ENCODE peak calls at places on chromosomes 4 and X, in five cellular contexts. P is Caco-2, E is fibroblast of mammary gland, Y is astrocyte of the spinal cord, I is AG10803. S is an unnamed sample.

GRCh38 chr4:141028024-141028529 is 105.2 kb downstream of the RNF150 start:
- DNase-seq in E (peak; percentile 95), I (peak; percentile 85), Y (peak; percentile 61), P (no peak), S (peak; percentile 33)

GRCh38 chr4:153514001-153514526 is 47.9 kb downstream of the TMEM131L start:
- DNase-seq in I (peak; percentile 92), P (no peak), E (peak; percentile 90), Y (peak; percentile 84), S (peak; percentile 88)

GRCh38 chrX:9416562-9417319 is 48.1 kb upstream of the TBL1X start:
- DNase-seq in I (peak; percentile 79), P (no peak), E (peak; percentile 65), Y (no peak), S (peak; percentile 57)

GRCh38 chrX:115330498-115331138 is 41.1 kb downstream of the LUZP4 start:
- DNase-seq in I (peak; percentile 68), Y (peak; percentile 70), E (peak; percentile 76), P (peak; percentile 50), S (peak; percentile 74)

GRCh38 chrX:10952619-10953018 is 158.5 kb upstream of the HCCS start:
- DNase-seq in Y (no peak), E (peak; percentile 16), P (no peak), I (peak; percentile 12), S (peak; percentile 31)

GRCh38 chrX:9569875-9570274 is 105.0 kb downstream of the TBL1X start:
- DNase-seq in Y (peak; percentile 61), P (no peak), E (peak; percentile 25), I (peak; percentile 68), S (peak; percentile 51)

GRCh38 chrX:45622042-45622423 is 421.4 kb upstream of the DIPK2B start:
- DNase-seq in P (no peak), E (no peak), Y (no peak), I (no peak), S (no peak)

GRCh38 chrX:70769659-70770232 is 138.8 kb downstream of the TEX11 start:
- DNase-seq in I (no peak), P (no peak), Y (peak; percentile 19), E (peak; percentile 16), S (peak; percentile 1)

GRCh38 chrX:11579856-11580595 is 85.7 kb downstream of the ARHGAP6 start:
- DNase-seq in I (no peak), P (no peak), E (peak; percentile 32), Y (peak; percentile 11), S (no peak)

GRCh38 chrX:110226931-110227330 is 91.0 kb downstream of the AMMECR1 start:
- DNase-seq in E (peak; percentile 33), I (no peak), P (no peak), Y (no peak), S (no peak)

GRCh38 chr4:91590242-91590641 is 713.5 kb upstream of the GRID2 start:
- DNase-seq in I (no peak), Y (no peak), E (no peak), P (no peak), S (no peak)

GRCh38 chrX:123222920-123223319 is 38.8 kb downstream of the GRIA3 start:
- DNase-seq in E (no peak), Y (no peak), P (no peak), I (no peak), S (no peak)

GRCh38 chrX:30649859-30650258 is 3.4 kb upstream of the GK start:
- DNase-seq in P (peak; percentile 21), Y (no peak), I (no peak), E (peak; percentile 76), S (no peak)

GRCh38 chrX:10103023-10103422 is 53.8 kb upstream of the CLCN4 start:
- DNase-seq in Y (peak; percentile 18), I (peak; percentile 96), E (peak; percentile 38), P (no peak), S (peak; percentile 10)

GRCh38 chr4:14434483-14434882 is 567.8 kb upstream of the CPEB2 start:
- DNase-seq in E (peak; percentile 27), Y (no peak), I (no peak), P (no peak), S (peak; percentile 10)

GRCh38 chrX:124347242-124347641 is 879 bp downstream of the SH2D1A start:
- DNase-seq in E (no peak), P (no peak), Y (no peak), I (no peak), S (no peak)

GRCh38 chr4:169773889-169774288 is 16.1 kb upstream of the HPF1 start:
- DNase-seq in Y (no peak), E (no peak), I (no peak), P (no peak), S (no peak)

GRCh38 chrX:9378980-9379696 is 85.7 kb upstream of the TBL1X start:
- DNase-seq in P (no peak), I (peak; percentile 37), E (peak; percentile 75), Y (no peak), S (peak; percentile 56)

GRCh38 chr4:139738846-139739613 is 73.4 kb downstream of the MGST2 start:
- DNase-seq in Y (no peak), I (peak; percentile 38), P (peak; percentile 27), E (peak; percentile 63), S (no peak)

GRCh38 chr4:98945297-98945850 is 16.4 kb upstream of the EIF4E start:
- DNase-seq in E (peak; percentile 13), P (no peak), I (peak; percentile 9), Y (no peak), S (peak; percentile 48)

GRCh38 chr4:127669691-127670090 is 36.9 kb downstream of the INTU start:
- DNase-seq in I (no peak), Y (no peak), P (no peak), E (no peak), S (peak; percentile 46)

GRCh38 chr4:14532436-14532835 is 469.8 kb upstream of the CPEB2 start:
- DNase-seq in I (no peak), Y (no peak), E (no peak), P (no peak), S (no peak)

GRCh38 chr4:76059750-76060149 is 14.8 kb upstream of the ART3 start:
- DNase-seq in E (peak; percentile 43), P (no peak), Y (no peak), I (no peak), S (peak; percentile 18)

GRCh38 chr4:36310793-36311192 is 29.4 kb downstream of the DTHD1 start:
- DNase-seq in Y (no peak), P (no peak), E (no peak), I (no peak), S (no peak)

GRCh38 chr4:152850377-152850776 is 70.6 kb downstream of the ARFIP1 start:
- DNase-seq in I (peak; percentile 48), E (peak; percentile 49), P (no peak), Y (no peak), S (peak; percentile 82)

GRCh38 chrX:133415276-133416105 is at the start of gene GPC4:
- DNase-seq in P (peak; percentile 59), Y (peak; percentile 68), E (peak; percentile 52), I (peak; percentile 24), S (peak; percentile 23)

GRCh38 chr4:26151615-26152014 is 169.2 kb upstream of the RBPJ start:
- DNase-seq in I (no peak), E (peak; percentile 74), P (no peak), Y (peak; percentile 43), S (peak; percentile 32)

GRCh38 chr4:81491943-81492342 is 20.2 kb upstream of the RASGEF1B start:
- DNase-seq in P (no peak), I (no peak), E (no peak), Y (peak; percentile 4), S (peak; percentile 43)

GRCh38 chr4:183323295-183323694 is 1.1 kb upstream of the CLDN24 start:
- DNase-seq in E (no peak), Y (no peak), I (no peak), P (no peak), S (no peak)

GRCh38 chr4:185011408-185011807 is 6.9 kb upstream of the HELT start:
- DNase-seq in Y (no peak), P (peak; percentile 64), I (no peak), E (no peak), S (peak; percentile 46)

GRCh38 chr4:68375667-68376559 is 26.0 kb upstream of the YTHDC1 start:
- DNase-seq in E (peak; percentile 65), Y (peak; percentile 63), P (peak; percentile 78), I (peak; percentile 72), S (peak; percentile 72)

GRCh38 chrX:115616943-115617563 is 56.1 kb downstream of the PLS3 start:
- DNase-seq in I (peak; percentile 50), Y (peak; percentile 90), E (peak; percentile 68), P (no peak), S (peak; percentile 76)

GRCh38 chrX:34426334-34426733 is 230.8 kb downstream of the TMEM47 start:
- DNase-seq in Y (no peak), I (no peak), E (no peak), P (peak; percentile 19), S (peak; percentile 12)
- TF ChIP-seq CTCF in Y (no peak), I (no peak), E (no peak), P (peak; percentile 48), S (peak; percentile 17)

GRCh38 chr4:41164405-41164804 is 49.9 kb downstream of the APBB2 start:
- DNase-seq in I (no peak), Y (no peak), P (peak; percentile 21), E (no peak), S (no peak)
- H3K4me3 ChIP-seq in I (no peak overlapping the region), Y (no peak overlapping the region), P (no peak overlapping the region), E (no peak overlapping the region), S (no peak overlapping the region)

GRCh38 chrX:108732630-108733321 is 3.6 kb downstream of the IRS4 start:
- DNase-seq in E (no peak), P (no peak), I (no peak), Y (no peak), S (no peak)

GRCh38 chrX:108735087-108735679 is 1.2 kb downstream of the IRS4 start:
- DNase-seq in P (no peak), I (no peak), Y (no peak), E (no peak), S (no peak)

GRCh38 chrX:108726748-108727147 is 9.6 kb downstream of the IRS4 start:
- DNase-seq in Y (no peak), I (no peak), P (no peak), E (no peak), S (no peak)

GRCh38 chrX:108734426-108734825 is 1.9 kb downstream of the IRS4 start:
- DNase-seq in I (no peak), E (no peak), P (no peak), Y (no peak), S (no peak)

GRCh38 chrX:108731144-108731543 is 5.2 kb downstream of the IRS4 start:
- DNase-seq in E (no peak), P (no peak), Y (no peak), I (no peak), S (no peak)
- TF ChIP-seq CTCF in E (no peak), P (no peak), Y (no peak), I (no peak), S (no peak)

GRCh38 chrX:43898406-43898805 is 16.2 kb upstream of the MAOB start:
- DNase-seq in I (no peak), E (no peak), P (no peak), Y (no peak), S (no peak)

GRCh38 chrX:43899878-43900815 is 17.9 kb upstream of the MAOB start:
- DNase-seq in E (no peak), P (no peak), Y (no peak), I (no peak), S (no peak)

GRCh38 chrX:43892471-43892870 is 10.2 kb upstream of the MAOB start:
- DNase-seq in P (no peak), I (no peak), E (no peak), Y (no peak), S (no peak)

GRCh38 chrX:43897290-43897689 is 15.0 kb upstream of the MAOB start:
- DNase-seq in Y (no peak), P (no peak), E (no peak), I (no peak), S (no peak)
- H3K4me3 ChIP-seq in Y (no peak overlapping the region), P (no peak overlapping the region), E (no peak overlapping the region), I (no peak overlapping the region), S (no peak overlapping the region)